ENCODE peak calls at places on chromosomes 11 and 22, in seven cellular contexts. One of them, this sample, is unnamed. For H3K27me3, the result is how much of the 10 kb centered on the place peaks cover.

GRCh38 chr22:19722175-19722914 is 994 bp upstream of the GP1BB start:
- DNase-seq in SJCRH30: no peak
- DNase-seq in CD8-positive, alpha-beta T cell: no peak
- DNase-seq in HCT116: no peak
- DNase-seq in NT2/D1: no peak
- DNase-seq in SJSA1: no peak
- DNase-seq in ovary: no peak
- DNase-seq in this sample: peak

GRCh38 chr11:67745181-67745726 is 70.8 kb upstream of the ALDH3B2 start:
- DNase-seq in SJCRH30: no peak
- DNase-seq in NT2/D1: no peak
- DNase-seq in HCT116: no peak
- DNase-seq in SJSA1: no peak
- DNase-seq in CD8-positive, alpha-beta T cell: no peak
- DNase-seq in ovary: no peak
- DNase-seq in this sample: no peak

GRCh38 chr11:78350646-78351165 is 66.9 kb downstream of the GAB2 start:
- DNase-seq in CD8-positive, alpha-beta T cell: no peak
- DNase-seq in SJSA1: peak
- DNase-seq in SJCRH30: peak
- DNase-seq in NT2/D1: no peak
- DNase-seq in ovary: no peak
- DNase-seq in HCT116: no peak
- DNase-seq in this sample: no peak

GRCh38 chr11:909406-909805 is 1.2 kb downstream of the CHID1 start:
- DNase-seq in ovary: no peak
- DNase-seq in SJSA1: no peak
- DNase-seq in HCT116: no peak
- DNase-seq in SJCRH30: no peak
- DNase-seq in NT2/D1: no peak
- DNase-seq in CD8-positive, alpha-beta T cell: no peak
- DNase-seq in this sample: peak

GRCh38 chr11:59172345-59173079 is 580 bp downstream of the DTX4 start:
- DNase-seq in CD8-positive, alpha-beta T cell: no peak
- DNase-seq in SJCRH30: peak
- DNase-seq in NT2/D1: no peak
- DNase-seq in SJSA1: peak
- DNase-seq in ovary: peak
- DNase-seq in HCT116: no peak
- DNase-seq in this sample: peak

GRCh38 chr11:87007938-87008337 is 29.8 kb upstream of the TMEM135 start:
- DNase-seq in SJCRH30: no peak
- DNase-seq in SJSA1: no peak
- DNase-seq in HCT116: no peak
- DNase-seq in CD8-positive, alpha-beta T cell: no peak
- DNase-seq in ovary: no peak
- DNase-seq in NT2/D1: no peak
- DNase-seq in this sample: no peak

GRCh38 chr22:38262051-38262795 is 10.6 kb downstream of the TMEM184B start:
- DNase-seq in CD8-positive, alpha-beta T cell: no peak
- DNase-seq in SJCRH30: no peak
- DNase-seq in ovary: no peak
- DNase-seq in SJSA1: no peak
- DNase-seq in HCT116: no peak
- DNase-seq in NT2/D1: no peak
- DNase-seq in this sample: peak

GRCh38 chr11:69398529-69399492 is 82.7 kb upstream of the LINC01488 start:
- DNase-seq in HCT116: no peak
- DNase-seq in NT2/D1: no peak
- DNase-seq in SJSA1: peak
- DNase-seq in SJCRH30: no peak
- DNase-seq in ovary: no peak
- DNase-seq in CD8-positive, alpha-beta T cell: no peak
- DNase-seq in this sample: peak

GRCh38 chr11:133011604-133012003 is 520.7 kb downstream of the OPCML start:
- DNase-seq in SJSA1: no peak
- DNase-seq in HCT116: no peak
- DNase-seq in CD8-positive, alpha-beta T cell: no peak
- DNase-seq in ovary: no peak
- DNase-seq in SJCRH30: no peak
- DNase-seq in NT2/D1: no peak
- DNase-seq in this sample: no peak

DNA sequence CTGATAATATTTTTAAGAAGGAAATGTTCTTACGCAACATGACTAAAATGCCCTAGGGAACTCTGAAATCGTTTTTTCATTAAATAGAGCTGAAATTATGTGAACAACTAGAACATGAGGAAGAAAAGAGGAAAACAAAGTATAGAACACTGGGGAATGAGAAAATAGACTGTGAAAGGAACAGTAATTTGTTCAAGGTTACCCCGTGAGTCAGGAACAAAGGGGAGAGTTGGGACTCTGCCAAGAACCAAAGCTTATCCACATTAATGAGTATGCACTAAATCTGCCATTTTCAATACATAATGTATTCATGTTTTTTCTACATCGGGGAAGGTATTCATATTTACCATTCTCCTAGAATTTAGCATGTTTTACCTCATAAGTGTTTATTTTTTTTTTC is 961.8 kb upstream of the CCDC90B start:
- DNase-seq in NT2/D1: no peak
- DNase-seq in HCT116: no peak
- DNase-seq in SJCRH30: peak
- DNase-seq in CD8-positive, alpha-beta T cell: no peak
- DNase-seq in ovary: no peak
- DNase-seq in SJSA1: no peak
- DNase-seq in this sample: no peak
- H3K4me3 ChIP-seq in NT2/D1: no peak
- H3K4me3 ChIP-seq in HCT116: no peak
- H3K4me3 ChIP-seq in SJCRH30: no peak
- H3K4me3 ChIP-seq in CD8-positive, alpha-beta T cell: no peak
- H3K4me3 ChIP-seq in ovary: no peak
- H3K4me3 ChIP-seq in SJSA1: no peak
- H3K4me3 ChIP-seq in this sample: no peak

GRCh38 chr11:2271077-2271326 is 614 bp upstream of the ASCL2 start:
- DNase-seq in HCT116: no peak
- DNase-seq in SJSA1: no peak
- DNase-seq in ovary: no peak
- DNase-seq in CD8-positive, alpha-beta T cell: peak
- DNase-seq in NT2/D1: no peak
- DNase-seq in SJCRH30: no peak
- DNase-seq in this sample: no peak

GRCh38 chr11:2272946-2273280 is 2.5 kb upstream of the ASCL2 start:
- DNase-seq in CD8-positive, alpha-beta T cell: no peak
- DNase-seq in NT2/D1: no peak
- DNase-seq in HCT116: no peak
- DNase-seq in SJCRH30: no peak
- DNase-seq in SJSA1: no peak
- DNase-seq in ovary: no peak
- DNase-seq in this sample: no peak

GRCh38 chr11:2272241-2272945 is 2.0 kb upstream of the ASCL2 start:
- DNase-seq in SJCRH30: no peak
- DNase-seq in CD8-positive, alpha-beta T cell: no peak
- DNase-seq in ovary: peak
- DNase-seq in HCT116: no peak
- DNase-seq in SJSA1: no peak
- DNase-seq in NT2/D1: no peak
- DNase-seq in this sample: no peak

GRCh38 chr11:2270322-2271076 is at the start of gene ASCL2:
- DNase-seq in HCT116: no peak
- DNase-seq in SJCRH30: no peak
- DNase-seq in NT2/D1: no peak
- DNase-seq in SJSA1: no peak
- DNase-seq in ovary: peak
- DNase-seq in CD8-positive, alpha-beta T cell: no peak
- DNase-seq in this sample: peak

GRCh38 chr11:2271327-2272240 is 1.2 kb upstream of the ASCL2 start:
- DNase-seq in ovary: peak
- DNase-seq in CD8-positive, alpha-beta T cell: no peak
- DNase-seq in SJCRH30: no peak
- DNase-seq in HCT116: no peak
- DNase-seq in NT2/D1: no peak
- DNase-seq in SJSA1: no peak
- DNase-seq in this sample: peak
- H3K27me3 ChIP-seq in ovary: under half
- H3K27me3 ChIP-seq in CD8-positive, alpha-beta T cell: under half
- H3K27me3 ChIP-seq in SJCRH30: under half
- H3K27me3 ChIP-seq in HCT116: under half
- H3K27me3 ChIP-seq in NT2/D1: under half
- H3K27me3 ChIP-seq in SJSA1: half or more
- H3K27me3 ChIP-seq in this sample: half or more

DNA sequence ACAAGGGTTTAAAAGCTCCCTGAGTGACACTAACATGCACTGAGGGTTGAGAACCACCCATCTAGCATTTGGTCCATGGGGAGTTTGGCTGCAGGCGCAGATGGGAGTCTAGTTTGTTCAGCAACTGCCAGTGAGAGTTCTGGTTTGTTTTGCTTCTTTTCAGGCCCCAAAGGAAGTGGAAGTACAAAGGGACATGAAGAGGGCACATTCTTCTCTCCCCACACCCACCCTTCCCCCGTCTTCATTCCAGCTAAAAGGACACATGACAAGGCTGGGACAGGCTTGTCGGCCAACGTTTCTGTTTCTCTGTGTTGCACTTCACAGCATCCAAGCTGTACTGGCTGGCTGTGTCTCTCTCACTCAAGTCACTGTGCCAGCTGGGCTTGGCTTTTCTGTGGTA is 8.2 kb upstream of the ENDOD1 start:
- DNase-seq in SJCRH30: peak
- DNase-seq in HCT116: no peak
- DNase-seq in ovary: no peak
- DNase-seq in NT2/D1: peak
- DNase-seq in SJSA1: no peak
- DNase-seq in CD8-positive, alpha-beta T cell: no peak
- DNase-seq in this sample: no peak
- H3K4me3 ChIP-seq in SJCRH30: no peak
- H3K4me3 ChIP-seq in HCT116: no peak
- H3K4me3 ChIP-seq in ovary: no peak
- H3K4me3 ChIP-seq in NT2/D1: no peak
- H3K4me3 ChIP-seq in SJSA1: no peak
- H3K4me3 ChIP-seq in CD8-positive, alpha-beta T cell: no peak
- H3K4me3 ChIP-seq in this sample: no peak

GRCh38 chr11:65786008-65786785 is 666 bp upstream of the OVOL1 start:
- DNase-seq in HCT116: no peak
- DNase-seq in NT2/D1: no peak
- DNase-seq in SJSA1: no peak
- DNase-seq in ovary: no peak
- DNase-seq in CD8-positive, alpha-beta T cell: no peak
- DNase-seq in SJCRH30: no peak
- DNase-seq in this sample: peak
- H3K27me3 ChIP-seq in HCT116: under half
- H3K27me3 ChIP-seq in NT2/D1: half or more
- H3K27me3 ChIP-seq in SJSA1: half or more
- H3K27me3 ChIP-seq in ovary: under half
- H3K27me3 ChIP-seq in CD8-positive, alpha-beta T cell: under half
- H3K27me3 ChIP-seq in SJCRH30: under half
- H3K27me3 ChIP-seq in this sample: half or more

GRCh38 chr11:16999116-16999515 is 15.1 kb downstream of the PLEKHA7 start:
- DNase-seq in ovary: no peak
- DNase-seq in SJCRH30: no peak
- DNase-seq in SJSA1: no peak
- DNase-seq in CD8-positive, alpha-beta T cell: no peak
- DNase-seq in HCT116: no peak
- DNase-seq in NT2/D1: no peak
- DNase-seq in this sample: no peak

GRCh38 chr11:16997624-16998023 is 16.6 kb downstream of the PLEKHA7 start:
- DNase-seq in ovary: no peak
- DNase-seq in HCT116: no peak
- DNase-seq in SJCRH30: no peak
- DNase-seq in CD8-positive, alpha-beta T cell: no peak
- DNase-seq in NT2/D1: no peak
- DNase-seq in SJSA1: no peak
- DNase-seq in this sample: no peak

GRCh38 chr11:17002543-17002942 is 11.7 kb downstream of the PLEKHA7 start:
- DNase-seq in SJSA1: no peak
- DNase-seq in NT2/D1: no peak
- DNase-seq in CD8-positive, alpha-beta T cell: no peak
- DNase-seq in SJCRH30: no peak
- DNase-seq in ovary: no peak
- DNase-seq in HCT116: no peak
- DNase-seq in this sample: no peak

GRCh38 chr11:17003426-17003825 is 10.8 kb downstream of the PLEKHA7 start:
- DNase-seq in CD8-positive, alpha-beta T cell: no peak
- DNase-seq in SJCRH30: no peak
- DNase-seq in NT2/D1: no peak
- DNase-seq in SJSA1: no peak
- DNase-seq in ovary: no peak
- DNase-seq in HCT116: no peak
- DNase-seq in this sample: no peak

GRCh38 chr11:17000987-17001386 is 13.2 kb downstream of the PLEKHA7 start:
- DNase-seq in SJCRH30: no peak
- DNase-seq in SJSA1: no peak
- DNase-seq in NT2/D1: no peak
- DNase-seq in ovary: no peak
- DNase-seq in CD8-positive, alpha-beta T cell: no peak
- DNase-seq in HCT116: no peak
- DNase-seq in this sample: no peak
- H3K4me3 ChIP-seq in SJCRH30: no peak
- H3K4me3 ChIP-seq in SJSA1: no peak
- H3K4me3 ChIP-seq in NT2/D1: no peak
- H3K4me3 ChIP-seq in ovary: no peak
- H3K4me3 ChIP-seq in CD8-positive, alpha-beta T cell: no peak
- H3K4me3 ChIP-seq in HCT116: no peak
- H3K4me3 ChIP-seq in this sample: no peak